ENCODE peak calls at places on chromosomes 4 and X, in four cellular contexts. N is A549, Z is SJSA1, S is K562. X is an unnamed sample.

GRCh38 chr4:95340191-95340590 is 208.6 kb downstream of the UNC5C start:
- DNase-seq in N (no peak), Z (no peak), S (no peak), X (no peak)

GRCh38 chr4:14582658-14583057 is 419.6 kb upstream of the CPEB2 start:
- DNase-seq in N (no peak), Z (no peak), S (no peak), X (no peak)

GRCh38 chrX:82196866-82197265 is 995.0 kb downstream of the SH3BGRL start:
- DNase-seq in N (no peak), Z (no peak), S (no peak), X (no peak)

GRCh38 chrX:34778961-34779360 is 121.9 kb upstream of the TMEM47 start:
- DNase-seq in N (no peak), Z (peak), S (no peak), X (peak)

GRCh38 chrX:100904433-100904832 is 24.3 kb downstream of the XKRX start:
- DNase-seq in N (no peak), Z (no peak), S (no peak), X (no peak)

GRCh38 chr4:119683518-119683917 is 54.9 kb upstream of the PDE5A start:
- DNase-seq in N (peak), Z (peak), S (no peak), X (no peak)

GRCh38 chr4:61992351-61992750 is 792.2 kb downstream of the ADGRL3 start:
- DNase-seq in N (no peak), Z (no peak), S (no peak), X (no peak)

GRCh38 chr4:139647184-139647583 is 18.4 kb upstream of the MGST2 start:
- DNase-seq in N (peak), Z (no peak), S (no peak), X (no peak)

GRCh38 chrX:136822337-136823095 is 41.8 kb upstream of the ARHGEF6 start:
- DNase-seq in N (no peak), Z (peak), S (no peak), X (no peak)

GRCh38 chrX:18377802-18378201 is 23.3 kb upstream of the SCML2 start:
- DNase-seq in N (peak), Z (no peak), S (peak), X (no peak)

GRCh38 chrX:15956684-15957083 is 102.1 kb upstream of the AP1S2 start:
- DNase-seq in N (no peak), Z (peak), S (no peak), X (no peak)

GRCh38 chrX:9339603-9340569 is 125.0 kb upstream of the TBL1X start:
- DNase-seq in N (no peak), Z (no peak), S (no peak), X (no peak)

GRCh38 chr4:152975615-152976465 is 39.7 kb downstream of the FHDC1 start:
- DNase-seq in N (no peak), Z (no peak), S (no peak), X (no peak)

GRCh38 chr4:112003508-112003907 is 141.7 kb upstream of the FAM241A start:
- DNase-seq in N (no peak), Z (no peak), S (no peak), X (no peak)

GRCh38 chr4:40586034-40586433 is 43.6 kb downstream of the RBM47 start:
- DNase-seq in N (no peak), Z (no peak), S (no peak), X (no peak)

GRCh38 chr4:89101256-89102161 is 9.8 kb upstream of the TIGD2 start:
- DNase-seq in N (no peak), Z (no peak), S (no peak), X (no peak)

GRCh38 chrX:2351321-2351720 is 149.5 kb downstream of the DHRSX start:
- DNase-seq in N (peak), Z (peak), S (no peak), X (peak)

GRCh38 chr4:141074098-141074878 is 59.0 kb downstream of the RNF150 start:
- DNase-seq in N (no peak), Z (no peak), S (no peak), X (no peak)

GRCh38 chrX:27893871-27894270 is 86.1 kb downstream of the MAGEB10 start:
- DNase-seq in N (no peak), Z (no peak), S (no peak), X (no peak)

GRCh38 chrX:38166478-38167083 is 54.1 kb downstream of the SRPX start:
- DNase-seq in N (peak), Z (peak), S (peak), X (no peak)

GRCh38 chr4:8645753-8646124 is 53.2 kb downstream of the CPZ start:
- DNase-seq in N (no peak), Z (no peak), S (no peak), X (no peak)

GRCh38 chr4:121050251-121050650 is 22.1 kb downstream of the NDNF start:
- DNase-seq in N (no peak), Z (no peak), S (no peak), X (no peak)

GRCh38 chrX:41491267-41492004 is 44.3 kb downstream of the NYX start:
- DNase-seq in N (peak), Z (peak), S (no peak), X (peak)

GRCh38 chr4:16262188-16262587 is 35.9 kb upstream of the TAPT1 start:
- DNase-seq in N (no peak), Z (no peak), S (no peak), X (no peak)

GRCh38 chr4:75892508-75892907 is 9.7 kb downstream of the PPEF2 start:
- DNase-seq in N (peak), Z (no peak), S (peak), X (no peak)

GRCh38 chr4:24321637-24322036 is 262.7 kb downstream of the DHX15 start:
- DNase-seq in N (no peak), Z (no peak), S (no peak), X (no peak)

GRCh38 chr4:159543831-159544230 is 441.0 kb downstream of the RAPGEF2 start:
- DNase-seq in N (no peak), Z (no peak), S (no peak), X (no peak)

GRCh38 chr4:128528177-128528576 is 240.6 kb upstream of the PGRMC2 start:
- DNase-seq in N (no peak), Z (peak), S (no peak), X (no peak)
- H3K4me3 ChIP-seq in N (no peak), Z (no peak), S (no peak), X (no peak)

DNA sequence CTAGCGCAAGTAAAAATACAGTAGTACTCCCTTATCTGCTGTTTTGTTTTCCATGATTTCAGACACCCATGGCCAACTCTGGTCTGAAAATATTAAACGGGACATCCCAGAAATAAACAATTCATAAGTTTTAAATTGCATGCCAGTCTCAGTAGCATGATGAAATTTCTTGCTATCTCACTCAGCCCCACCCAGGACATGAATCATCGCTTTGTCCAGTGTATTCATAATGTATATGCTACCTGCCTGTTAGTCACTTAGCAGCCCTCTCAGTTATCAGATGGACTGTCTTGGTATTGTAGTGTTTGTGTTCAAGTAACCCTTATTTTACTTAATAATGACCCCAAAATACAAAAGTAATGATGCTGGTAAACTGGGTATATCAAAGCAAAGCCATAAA is 158.2 kb upstream of the DDIT4L start:
- DNase-seq in N (peak), Z (peak), S (no peak), X (peak)
- H3K4me3 ChIP-seq in N (no peak), Z (no peak), S (no peak), X (no peak)

GRCh38 chr4:42149004-42149403 is 3.5 kb downstream of the BEND4 start:
- DNase-seq in N (no peak), Z (no peak), S (no peak), X (no peak)

GRCh38 chr4:42151568-42152506 is 618 bp downstream of the BEND4 start:
- DNase-seq in N (no peak), Z (no peak), S (no peak), X (no peak)

GRCh38 chr4:42150653-42151567 is 1.5 kb downstream of the BEND4 start:
- DNase-seq in N (no peak), Z (no peak), S (no peak), X (no peak)

GRCh38 chr4:42148453-42148852 is 4.0 kb downstream of the BEND4 start:
- DNase-seq in N (no peak), Z (no peak), S (no peak), X (no peak)

GRCh38 chr4:42152507-42153504 is at the start of gene BEND4:
- DNase-seq in N (peak), Z (no peak), S (no peak), X (no peak)
- H3K4me3 ChIP-seq in N (peak), Z (no peak), S (no peak), X (no peak)

GRCh38 chr4:5712931-5713330 is 1.9 kb downstream of the EVC start:
- DNase-seq in N (no peak), Z (no peak), S (no peak), X (no peak)
- H3K4me3 ChIP-seq in N (no peak), Z (no peak), S (no peak), X (peak)

GRCh38 chr4:85779165-85779564 is 304.2 kb downstream of the ARHGAP24 start:
- DNase-seq in N (no peak), Z (peak), S (no peak), X (no peak)
- H3K4me3 ChIP-seq in N (peak), Z (peak), S (no peak), X (peak)

DNA sequence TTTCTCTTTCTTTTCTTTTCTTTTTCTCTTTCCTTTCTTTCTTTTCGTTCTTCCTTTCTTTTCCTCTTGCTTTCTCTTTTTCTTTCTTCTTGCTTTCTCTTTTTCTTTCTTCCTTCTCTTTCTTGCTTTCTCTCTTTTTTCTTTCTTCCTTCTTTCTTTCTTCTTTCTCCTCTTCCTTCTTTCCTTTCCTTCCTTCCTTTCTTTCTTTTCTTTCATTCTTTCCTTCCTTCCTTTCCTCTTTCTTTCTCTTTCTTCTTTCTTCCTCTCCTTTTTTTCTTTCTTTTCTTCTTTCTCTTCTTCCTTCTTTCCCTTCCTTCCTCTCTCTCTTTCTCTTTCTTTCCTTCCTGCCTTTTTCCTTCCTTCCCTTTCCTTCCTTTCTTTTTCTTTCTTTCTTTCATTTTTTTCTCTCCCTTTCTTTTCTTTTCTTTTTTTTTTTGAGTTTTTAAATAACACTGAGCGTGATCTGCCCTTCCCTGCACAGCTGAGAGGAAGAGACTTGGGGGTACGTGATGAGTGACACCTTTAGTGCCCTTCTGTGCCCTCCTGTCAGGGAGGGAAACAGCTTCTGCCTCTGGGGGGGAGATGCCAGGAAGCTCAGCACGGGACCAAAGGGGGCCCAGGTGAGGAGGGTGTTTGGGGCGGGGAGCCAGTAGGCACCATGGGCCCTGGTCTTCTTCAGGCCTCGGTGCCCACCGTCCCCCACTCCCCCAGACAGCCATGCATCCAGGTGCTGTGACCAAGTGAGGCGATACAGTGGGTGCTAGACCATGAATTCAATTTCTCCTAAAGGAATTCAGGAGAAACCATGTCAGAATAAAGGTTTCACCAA is 36.6 kb upstream of the CDKN2AIP start:
- DNase-seq in N (no peak), Z (no peak), S (no peak), X (no peak)
- H3K4me3 ChIP-seq in N (peak), Z (peak), S (peak), X (peak)

GRCh38 chr4:188031751-188032150 is 36.2 kb downstream of the ZFP42 start:
- DNase-seq in N (no peak), Z (no peak), S (no peak), X (no peak)
- H3K4me3 ChIP-seq in N (no peak), Z (no peak), S (no peak), X (no peak)

X was measured in HFF-Myc.